ENCODE peak calls at places on chromosome 22, in ten cellular contexts. S is T-helper 2 cell; M is esophagus squamous epithelium; H is stimulated activated naive CD8-positive, alpha-beta T cell treated with anti-CD3 and anti-CD28 coated beads, Interleukin-15, amount 100 ng/mL, for 72 hours; C is transverse colon; F is CD8-positive, alpha-beta memory T cell; P is hippocampal formation; W is testis; Q is amniotic stem cell; D is kidney glomerular epithelial cell. X is an unnamed sample.

GRCh38 chr22:21632237-21632895 is at the start of gene CCDC116:
- DNase-seq in H (no peak), F (peak), P (no peak), Q (no peak), D (no peak), C (peak), S (peak), M (no peak), W (peak), X (no peak)

GRCh38 chr22:31738566-31738965 is 11.4 kb downstream of the PRR14L start:
- DNase-seq in F (no peak), H (no peak), D (no peak), C (no peak), P (no peak), S (no peak), W (no peak), M (no peak), Q (no peak), X (no peak)

GRCh38 chr22:32880906-32881596 is 79.5 kb downstream of the TIMP3 start:
- DNase-seq in C (peak), H (peak), D (peak), S (no peak), W (peak), F (no peak), M (no peak), P (no peak), Q (no peak), X (peak)

GRCh38 chr22:20839837-20840645 is 18.6 kb downstream of the PI4KA start:
- DNase-seq in F (no peak), S (no peak), M (no peak), C (no peak), H (no peak), W (no peak), D (no peak), Q (no peak), P (no peak), X (no peak)

GRCh38 chr22:30887861-30888260 is 80.7 kb downstream of the MORC2 start:
- DNase-seq in M (no peak), W (no peak), H (no peak), S (no peak), D (no peak), F (no peak), Q (no peak), P (no peak), C (no peak), X (no peak)

GRCh38 chr22:49203863-49204598 is 623.6 kb downstream of the BRD1 start:
- DNase-seq in C (no peak), W (peak), Q (no peak), F (no peak), P (no peak), D (no peak), H (no peak), M (no peak), S (no peak), X (no peak)

GRCh38 chr22:45709004-45709739 is 37.5 kb downstream of the ATXN10 start:
- DNase-seq in Q (peak), D (peak), M (no peak), W (no peak), C (no peak), S (no peak), H (no peak), F (no peak), P (no peak), X (peak)

GRCh38 chr22:46905415-46905814 is 143.0 kb downstream of the TBC1D22A start:
- DNase-seq in S (no peak), D (no peak), W (no peak), H (no peak), Q (no peak), F (no peak), M (no peak), P (no peak), C (no peak), X (no peak)

GRCh38 chr22:42962295-42963230 is 52.4 kb downstream of the PACSIN2 start:
- DNase-seq in S (no peak), M (no peak), D (no peak), H (no peak), F (no peak), Q (no peak), C (peak), P (no peak), W (no peak), X (no peak)

GRCh38 chr22:46446799-46447198 is 90.6 kb downstream of the CELSR1 start:
- DNase-seq in D (no peak), C (no peak), Q (no peak), F (no peak), M (no peak), W (no peak), P (no peak), S (no peak), H (no peak), X (no peak)

GRCh38 chr22:25359601-25360261 is 140.3 kb downstream of the CRYBB2 start:
- DNase-seq in M (no peak), P (no peak), W (no peak), H (no peak), S (no peak), F (no peak), Q (no peak), D (no peak), C (no peak), X (no peak)

GRCh38 chr22:39518996-39519680 is 1.2 kb upstream of the ATF4 start:
- DNase-seq in F (no peak), M (no peak), W (no peak), P (no peak), Q (peak), C (peak), S (no peak), D (no peak), H (no peak), X (no peak)

GRCh38 chr22:44669725-44670027 is 32.3 kb upstream of the PRR5 start:
- DNase-seq in S (no peak), H (no peak), M (no peak), D (no peak), W (no peak), P (no peak), F (no peak), Q (no peak), C (no peak), X (no peak)

GRCh38 chr22:48874956-48875355 is 952.7 kb downstream of the BRD1 start:
- DNase-seq in C (no peak), H (no peak), M (no peak), Q (no peak), F (peak), P (no peak), W (no peak), D (no peak), S (no peak), X (no peak)

GRCh38 chr22:44459041-44459440 is 39.0 kb downstream of the RTL6 start:
- DNase-seq in M (no peak), W (peak), F (no peak), P (no peak), D (no peak), Q (no peak), S (no peak), H (no peak), C (no peak), X (no peak)

GRCh38 chr22:32951807-32952153 is 106.4 kb downstream of the SYN3 start:
- DNase-seq in W (no peak), H (no peak), C (no peak), P (peak), S (no peak), Q (no peak), M (no peak), F (no peak), D (no peak), X (no peak)

GRCh38 chr22:23500508-23501208 is 79.4 kb downstream of the IGLL1 start:
- DNase-seq in H (no peak), W (no peak), C (no peak), D (no peak), M (no peak), Q (no peak), S (no peak), P (no peak), F (no peak), X (no peak)

GRCh38 chr22:46654927-46655595 is 34.9 kb downstream of the GRAMD4 start:
- DNase-seq in P (no peak), Q (no peak), M (no peak), F (no peak), D (no peak), H (no peak), W (no peak), S (no peak), C (no peak), X (no peak)

GRCh38 chr22:23177197-23177596 is 3.1 kb upstream of the BCR start:
- DNase-seq in M (no peak), P (no peak), D (no peak), W (no peak), Q (no peak), H (no peak), F (no peak), S (no peak), C (no peak), X (no peak)

GRCh38 chr22:29766632-29767288 is at the start of gene ZMAT5:
- DNase-seq in F (peak), Q (peak), C (peak), H (peak), M (peak), W (peak), D (peak), P (peak), S (peak), X (peak)